ENCODE peak calls at places on chromosomes 12 and 14, in eight cellular contexts. Q is RWPE2, B is HFF-Myc, K is astrocyte of the spinal cord, G is AG09319, U is K562, Y is lower leg skin, P is H9. T is an unnamed sample.
A peak's percentile ranks its signal among the peaks of the same experiment; 100 is the strongest.

GRCh38 chr12:30515351-30515750 is 180.3 kb downstream of the IPO8 start:
- DNase-seq in Q (no peak), B (peak; percentile 1), K (peak; percentile 37), G (no peak), U (no peak), Y (no peak), P (no peak), T (no peak)

GRCh38 chr14:99740411-99740810 is 52.8 kb upstream of the EML1 start:
- DNase-seq in Q (no peak), B (no peak), K (no peak), G (no peak), U (no peak), Y (no peak), P (no peak), T (no peak)

GRCh38 chr12:49580572-49581535 is 12.9 kb upstream of the MCRS1 start:
- DNase-seq in Q (no peak), B (peak; percentile 53), K (peak; percentile 66), G (peak; percentile 27), U (peak; percentile 75), Y (peak; percentile 32), P (peak; percentile 96), T (peak; percentile 41)

GRCh38 chr12:114682920-114683708 is 861 bp downstream of the TBX3 start:
- DNase-seq in Q (no peak), B (no peak), K (no peak), G (no peak), U (no peak), Y (no peak), P (peak; percentile 63), T (no peak)

GRCh38 chr12:94262228-94263010 is 114.0 kb downstream of the PLXNC1 start:
- DNase-seq in Q (no peak), B (peak; percentile 95), K (peak; percentile 92), G (peak; percentile 91), U (peak; percentile 18), Y (peak; percentile 85), P (no peak), T (peak; percentile 62)

GRCh38 chr12:131860472-131861260 is 32.5 kb downstream of the MMP17 start:
- DNase-seq in Q (peak; percentile 74), B (no peak), K (peak; percentile 59), G (peak; percentile 78), U (peak; percentile 70), Y (peak; percentile 46), P (peak; percentile 85), T (no peak)

GRCh38 chr12:6161124-6161882 is 36.8 kb upstream of the VWF start:
- DNase-seq in Q (no peak), B (no peak), K (peak; percentile 71), G (no peak), U (no peak), Y (no peak), P (peak; percentile 36), T (no peak)

GRCh38 chr12:4961311-4961710 is 51.6 kb downstream of the KCNA1 start:
- DNase-seq in Q (no peak), B (no peak), K (no peak), G (no peak), U (no peak), Y (no peak), P (no peak), T (no peak)

GRCh38 chr12:60173213-60174170 is 577.7 kb downstream of the SLC16A7 start:
- DNase-seq in Q (no peak), B (no peak), K (no peak), G (no peak), U (no peak), Y (no peak), P (no peak), T (no peak)

GRCh38 chr12:100963381-100963780 is 168.8 kb downstream of the ANO4 start:
- DNase-seq in Q (no peak), B (no peak), K (no peak), G (no peak), U (no peak), Y (no peak), P (no peak), T (no peak)

GRCh38 chr14:90785474-90785873 is 30.8 kb downstream of the TTC7B start:
- DNase-seq in Q (peak; percentile 34), B (peak; percentile 19), K (peak; percentile 12), G (no peak), U (no peak), Y (no peak), P (peak; percentile 63), T (no peak)

GRCh38 chr12:123397400-123397799 is 13.5 kb downstream of the KMT5A start:
- DNase-seq in Q (no peak), B (no peak), K (no peak), G (no peak), U (no peak), Y (no peak), P (no peak), T (no peak)

GRCh38 chr14:76955575-76956252 is 72.8 kb downstream of the IRF2BPL start:
- DNase-seq in Q (no peak), B (no peak), K (peak; percentile 68), G (no peak), U (no peak), Y (peak; percentile 73), P (peak; percentile 73), T (no peak)

GRCh38 chr12:14960548-14961465 is 594 bp downstream of the ARHGDIB start:
- DNase-seq in Q (peak; percentile 53), B (no peak), K (peak; percentile 32), G (no peak), U (no peak), Y (no peak), P (no peak), T (no peak)

GRCh38 chr14:101112351-101113107 is 209.0 kb upstream of the RTL1 start:
- DNase-seq in Q (peak; percentile 64), B (no peak), K (no peak), G (no peak), U (no peak), Y (no peak), P (no peak), T (peak; percentile 18)

GRCh38 chr14:88632512-88632911 is 69.7 kb downstream of the ZC3H14 start:
- DNase-seq in Q (no peak), B (no peak), K (no peak), G (no peak), U (no peak), Y (no peak), P (no peak), T (no peak)

DNA sequence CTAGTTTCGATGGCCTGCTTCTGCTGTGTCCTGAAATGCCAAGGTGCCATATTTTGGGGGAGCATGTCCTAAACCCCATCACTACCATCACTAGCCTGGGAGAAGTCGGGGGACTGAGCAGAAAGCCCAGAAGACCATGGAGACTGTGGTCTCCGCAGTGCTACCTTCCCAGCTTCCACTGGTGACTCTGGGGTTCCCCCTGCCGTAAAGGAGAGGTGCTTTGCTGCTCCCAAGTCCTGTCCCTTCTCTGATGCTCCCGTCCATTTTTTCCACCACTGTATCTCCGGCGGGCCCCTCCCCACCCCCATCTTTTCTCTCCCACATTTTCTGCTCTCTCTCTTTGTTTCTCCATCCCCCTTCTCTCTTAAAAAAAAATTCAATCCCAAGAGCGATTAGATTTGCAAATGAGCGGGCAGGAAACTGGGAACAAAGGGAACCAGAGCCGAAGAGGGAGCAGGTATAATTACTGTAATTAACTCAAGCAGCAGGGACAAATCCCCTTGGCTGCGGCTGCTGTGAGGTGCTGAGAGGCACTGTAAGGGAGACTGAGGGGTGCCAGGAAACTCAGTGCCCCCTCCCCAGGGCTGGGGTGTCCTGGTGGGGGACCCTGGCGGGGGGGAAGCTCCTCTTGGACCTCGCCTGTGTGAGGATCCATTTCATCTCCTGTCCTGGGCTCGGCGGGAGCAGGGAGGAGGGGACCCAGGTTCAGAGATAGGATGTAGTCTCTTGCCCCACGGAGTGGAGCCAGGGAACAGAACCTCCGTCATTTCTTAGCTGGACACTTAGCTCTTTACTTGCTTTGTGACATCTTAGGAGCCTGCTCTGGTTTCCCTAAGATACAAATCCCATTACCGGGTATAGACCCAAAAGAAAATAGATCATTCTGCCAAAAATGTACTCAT is 140.5 kb upstream of the NRXN3 start:
- DNase-seq in Q (no peak), B (no peak), K (no peak), G (no peak), U (peak; percentile 16), Y (no peak), P (peak; percentile 68), T (no peak)
- TF ChIP-seq CTCF in Q (peak; percentile 22), B (no peak), K (peak; percentile 27), G (no peak), U (peak; percentile 27), Y (no peak), P (peak; percentile 34), T (no peak)

DNA sequence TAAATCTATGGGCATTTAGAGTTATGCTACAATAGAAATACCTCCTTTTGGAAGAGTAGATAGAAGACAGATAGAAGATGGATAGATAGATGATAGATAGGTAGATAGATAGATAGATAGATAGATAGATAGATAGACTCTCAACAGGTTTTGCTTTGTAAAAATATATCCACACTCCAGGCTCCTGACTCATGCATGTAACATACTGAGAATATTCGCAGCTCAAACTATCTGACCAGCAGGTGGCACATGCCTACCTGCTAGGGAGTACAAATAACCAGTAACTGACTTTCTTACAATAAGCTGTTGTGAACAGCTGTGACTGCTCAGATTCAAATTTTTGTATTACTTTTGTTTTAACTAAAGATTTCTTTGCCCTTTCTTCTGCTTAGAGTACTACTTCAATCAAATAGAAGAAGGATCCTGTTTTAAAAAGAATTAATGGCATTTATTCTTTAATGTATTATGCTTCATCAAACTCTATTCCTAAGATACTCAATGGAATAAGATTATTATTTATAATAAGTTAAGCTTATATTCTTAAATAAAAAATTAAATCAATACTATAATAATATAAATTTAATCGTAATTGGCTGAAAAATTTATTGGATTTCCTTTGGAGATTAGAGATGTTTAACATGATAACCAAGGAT is 15.8 kb upstream of the CPNE8 start:
- DNase-seq in Q (no peak), B (peak; percentile 4), K (peak; percentile 77), G (no peak), U (peak; percentile 18), Y (peak; percentile 26), P (peak; percentile 72), T (peak; percentile 38)
- TF ChIP-seq CTCF in Q (peak; percentile 86), B (peak; percentile 43), K (peak; percentile 63), G (peak; percentile 36), U (peak; percentile 32), Y (no peak), P (peak; percentile 79), T (no peak)

GRCh38 chr14:53780156-53780555 is 176.5 kb downstream of the BMP4 start:
- DNase-seq in Q (no peak), B (no peak), K (no peak), G (no peak), U (no peak), Y (no peak), P (no peak), T (no peak)
- TF ChIP-seq CTCF in Q (no peak), B (no peak), K (no peak), G (no peak), U (no peak), Y (no peak), P (no peak), T (no peak)

GRCh38 chr14:71248204-71248603 is 340.9 kb downstream of the PCNX1 start:
- DNase-seq in Q (no peak), B (no peak), K (peak; percentile 15), G (peak; percentile 49), U (no peak), Y (no peak), P (no peak), T (no peak)

GRCh38 chr14:71244341-71244740 is 337.1 kb downstream of the PCNX1 start:
- DNase-seq in Q (no peak), B (no peak), K (no peak), G (no peak), U (no peak), Y (no peak), P (no peak), T (no peak)

GRCh38 chr14:71245659-71246361 is 338.6 kb downstream of the PCNX1 start:
- DNase-seq in Q (no peak), B (no peak), K (no peak), G (no peak), U (no peak), Y (no peak), P (no peak), T (no peak)

GRCh38 chr14:71246539-71246938 is 339.3 kb downstream of the PCNX1 start:
- DNase-seq in Q (no peak), B (no peak), K (no peak), G (no peak), U (no peak), Y (no peak), P (no peak), T (no peak)

GRCh38 chr14:71247106-71247505 is 339.8 kb downstream of the PCNX1 start:
- DNase-seq in Q (no peak), B (no peak), K (no peak), G (no peak), U (no peak), Y (no peak), P (no peak), T (no peak)
- TF ChIP-seq CTCF in Q (no peak), B (no peak), K (no peak), G (no peak), U (no peak), Y (no peak), P (no peak), T (no peak)